ENCODE peak calls at places on chromosomes 5 and 9, in nine cellular contexts. X, C, N, P, K, J, U, B and S are unnamed samples.

GRCh38 chr9:76377791-76378190 is 16.4 kb downstream of the RFK start:
- DNase-seq in X (no peak), C (no peak), N (no peak), P (no peak), K (no peak), J (no peak), U (no peak), B (no peak), S (no peak)

GRCh38 chr5:130324953-130325671 is 420.8 kb downstream of the CHSY3 start:
- DNase-seq in X (no peak), C (no peak), N (no peak), P (no peak), K (no peak), J (peak), U (no peak), B (no peak), S (no peak)

GRCh38 chr9:34380511-34381315 is 4.0 kb upstream of the MYORG start:
- DNase-seq in X (peak), C (peak), N (peak), P (peak), K (peak), J (peak), U (no peak), B (peak), S (no peak)

GRCh38 chr5:115415143-115415491 is 118.7 kb upstream of the CCDC112 start:
- DNase-seq in X (peak), C (peak), N (no peak), P (no peak), K (peak), J (peak), U (peak), B (no peak), S (no peak)

GRCh38 chr5:111676496-111676895 is 80.5 kb downstream of the NREP start:
- DNase-seq in X (no peak), C (peak), N (no peak), P (no peak), K (no peak), J (peak), U (no peak), B (no peak), S (no peak)

GRCh38 chr5:149641000-149641576 is 59.8 kb downstream of the ARHGEF37 start:
- DNase-seq in X (peak), C (peak), N (no peak), P (no peak), K (no peak), J (peak), U (no peak), B (no peak), S (no peak)

GRCh38 chr5:1415626-1416360 is 29.4 kb downstream of the SLC6A3 start:
- DNase-seq in X (no peak), C (no peak), N (no peak), P (no peak), K (no peak), J (no peak), U (no peak), B (no peak), S (no peak)

GRCh38 chr5:102290004-102290403 is 6.1 kb downstream of the SLCO4C1 start:
- DNase-seq in X (no peak), C (no peak), N (no peak), P (no peak), K (no peak), J (no peak), U (no peak), B (no peak), S (no peak)

GRCh38 chr9:129627556-129628492 is 1.9 kb downstream of the NTMT1 start:
- DNase-seq in X (peak), C (peak), N (no peak), P (no peak), K (no peak), J (no peak), U (no peak), B (peak), S (no peak)